ENCODE peak calls at places on chromosomes 4 and X, in four cellular contexts. V is kidney epithelial cell, W is DND-41, Z is tibial nerve. X is an unnamed sample.
A peak's percentile ranks its signal among the peaks of the same experiment; 100 is the strongest.

GRCh38 chrX:115234220-115234557 is 293 bp upstream of the LRCH2 start:
- DNase-seq in V (no peak), W (no peak), Z (no peak), X (no peak)

GRCh38 chr4:185138161-185138560 is 4.9 kb upstream of the SLC25A4 start:
- DNase-seq in V (no peak), W (no peak), Z (no peak), X (no peak)

GRCh38 chrX:63561425-63561824 is 210.3 kb upstream of the SPIN4 start:
- DNase-seq in V (no peak), W (no peak), Z (no peak), X (no peak)

GRCh38 chr4:1130318-1131186 is 17.2 kb upstream of the RNF212 start:
- DNase-seq in V (peak; percentile 34), W (peak; percentile 78), Z (peak; percentile 73), X (peak; percentile 90)

GRCh38 chrX:31499120-31499519 is 427.3 kb upstream of the FTHL17 start:
- DNase-seq in V (peak; percentile 43), W (no peak), Z (no peak), X (no peak)

GRCh38 chr4:74364649-74365491 is at the start of gene EREG:
- DNase-seq in V (no peak), W (no peak), Z (no peak), X (peak; percentile 55)

GRCh38 chr4:77963005-77963404 is 94.1 kb upstream of the FRAS1 start:
- DNase-seq in V (no peak), W (no peak), Z (no peak), X (no peak)

GRCh38 chr4:92344216-92344615 is 40.5 kb downstream of the GRID2 start:
- DNase-seq in V (no peak), W (no peak), Z (no peak), X (no peak)

GRCh38 chr4:36494016-36494415 is 212.6 kb downstream of the DTHD1 start:
- DNase-seq in V (no peak), W (no peak), Z (no peak), X (no peak)

GRCh38 chrX:34350552-34350951 is 218.4 kb upstream of the FAM47A start:
- DNase-seq in V (no peak), W (no peak), Z (no peak), X (no peak)

GRCh38 chr4:48139688-48140087 is 5.6 kb upstream of the TXK start:
- DNase-seq in V (no peak), W (no peak), Z (no peak), X (no peak)

GRCh38 chrX:120791013-120791643 is 84.5 kb downstream of the CT47B1 start:
- DNase-seq in V (peak; percentile 23), W (no peak), Z (peak; percentile 24), X (peak; percentile 77)

GRCh38 chr4:145694929-145695328 is 15.0 kb downstream of the C4orf51 start:
- DNase-seq in V (no peak), W (no peak), Z (no peak), X (no peak)

GRCh38 chr4:56330691-56331090 is 56.6 kb downstream of the AASDH start:
- DNase-seq in V (no peak), W (no peak), Z (no peak), X (no peak)

GRCh38 chr4:157013656-157014055 is 42.1 kb upstream of the PDGFC start:
- DNase-seq in V (no peak), W (no peak), Z (no peak), X (no peak)

GRCh38 chr4:2803624-2804448 is 11.0 kb downstream of the SH3BP2 start:
- DNase-seq in V (no peak), W (no peak), Z (no peak), X (peak; percentile 73)

GRCh38 chrX:9465380-9466114 is 689 bp downstream of the TBL1X start:
- DNase-seq in V (no peak), W (peak; percentile 25), Z (no peak), X (peak; percentile 81)

GRCh38 chr4:77174426-77174825 is 17.4 kb downstream of the CCNG2 start:
- DNase-seq in V (no peak), W (no peak), Z (no peak), X (no peak)

GRCh38 chr4:176261481-176261880 is 7.5 kb downstream of the ASB5 start:
- DNase-seq in V (no peak), W (no peak), Z (no peak), X (no peak)

GRCh38 chr4:119477412-119478053 is 151.1 kb downstream of the PDE5A start:
- DNase-seq in V (no peak), W (no peak), Z (no peak), X (no peak)

GRCh38 chr4:2843909-2844584 is 403 bp downstream of the ADD1 start:
- DNase-seq in V (no peak), W (no peak), Z (no peak), X (peak; percentile 66)

GRCh38 chr4:6444587-6444986 is 27.8 kb downstream of the PPP2R2C start:
- DNase-seq in V (no peak), W (no peak), Z (no peak), X (no peak)

GRCh38 chr4:112523764-112524505 is 8.0 kb upstream of the NEUROG2 start:
- DNase-seq in V (no peak), W (no peak), Z (no peak), X (peak; percentile 83)

GRCh38 chr4:82457266-82457665 is 26.9 kb downstream of the ENOPH1 start:
- DNase-seq in V (no peak), W (no peak), Z (no peak), X (no peak)

GRCh38 chrX:39821011-39821708 is 276.6 kb downstream of the BCOR start:
- DNase-seq in V (no peak), W (no peak), Z (no peak), X (peak; percentile 79)

GRCh38 chr4:59925290-59925689 is 1274.8 kb upstream of the ADGRL3 start:
- DNase-seq in V (no peak), W (no peak), Z (no peak), X (no peak)

GRCh38 chrX:153736871-153737441 is 12.3 kb downstream of the ABCD1 start:
- DNase-seq in V (no peak), W (no peak), Z (no peak), X (no peak)

GRCh38 chr4:128311659-128312392 is 24.2 kb upstream of the PGRMC2 start:
- DNase-seq in V (no peak), W (no peak), Z (no peak), X (no peak)

GRCh38 chrX:71911731-71912050 is 1.0 kb downstream of the NHSL2 start:
- DNase-seq in V (no peak), W (no peak), Z (no peak), X (no peak)

GRCh38 chr4:9999956-10000551 is 21.2 kb downstream of the SLC2A9 start:
- DNase-seq in V (no peak), W (no peak), Z (no peak), X (no peak)

GRCh38 chrX:298993-299392 is 17.8 kb downstream of the PLCXD1 start:
- DNase-seq in V (no peak), W (no peak), Z (no peak), X (peak; percentile 70)
- H3K4me3 ChIP-seq in V (no peak overlapping the region), W (no peak overlapping the region), Z (no peak overlapping the region), X (no peak overlapping the region)

DNA sequence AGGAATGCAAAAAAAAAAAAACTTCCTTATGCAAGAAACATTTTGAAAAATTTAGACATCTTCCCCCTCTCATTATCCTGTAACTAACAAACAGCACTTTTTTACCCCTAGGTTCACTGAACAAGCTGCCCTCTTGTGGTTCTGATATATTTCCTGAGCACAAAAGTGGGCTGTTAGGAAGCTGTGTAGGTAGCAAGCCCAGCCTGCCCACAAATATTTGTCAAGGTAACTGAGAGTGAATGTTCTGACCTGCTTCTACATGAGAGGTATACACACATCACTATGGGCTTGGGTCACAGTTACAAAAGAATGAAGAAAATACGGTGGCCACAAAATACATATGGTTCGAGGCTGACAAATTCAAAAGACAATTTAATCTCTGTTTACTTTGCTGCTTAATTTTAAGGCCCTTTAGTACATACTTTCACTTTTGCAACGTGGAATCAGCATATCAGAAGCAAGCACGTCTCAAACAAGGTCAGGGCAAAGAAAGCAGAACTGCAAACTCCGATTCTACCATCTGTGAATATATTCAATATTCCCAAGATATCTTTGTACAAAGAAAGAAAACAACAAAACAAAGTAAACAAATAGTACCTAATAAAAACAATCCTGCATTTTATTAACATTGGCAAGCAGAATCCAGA is 78.6 kb downstream of the RBM47 start:
- DNase-seq in V (no peak), W (peak; percentile 24), Z (no peak), X (no peak)
- H3K4me3 ChIP-seq in V (no peak overlapping the region), W (no peak overlapping the region), Z (no peak overlapping the region), X (no peak overlapping the region)

DNA sequence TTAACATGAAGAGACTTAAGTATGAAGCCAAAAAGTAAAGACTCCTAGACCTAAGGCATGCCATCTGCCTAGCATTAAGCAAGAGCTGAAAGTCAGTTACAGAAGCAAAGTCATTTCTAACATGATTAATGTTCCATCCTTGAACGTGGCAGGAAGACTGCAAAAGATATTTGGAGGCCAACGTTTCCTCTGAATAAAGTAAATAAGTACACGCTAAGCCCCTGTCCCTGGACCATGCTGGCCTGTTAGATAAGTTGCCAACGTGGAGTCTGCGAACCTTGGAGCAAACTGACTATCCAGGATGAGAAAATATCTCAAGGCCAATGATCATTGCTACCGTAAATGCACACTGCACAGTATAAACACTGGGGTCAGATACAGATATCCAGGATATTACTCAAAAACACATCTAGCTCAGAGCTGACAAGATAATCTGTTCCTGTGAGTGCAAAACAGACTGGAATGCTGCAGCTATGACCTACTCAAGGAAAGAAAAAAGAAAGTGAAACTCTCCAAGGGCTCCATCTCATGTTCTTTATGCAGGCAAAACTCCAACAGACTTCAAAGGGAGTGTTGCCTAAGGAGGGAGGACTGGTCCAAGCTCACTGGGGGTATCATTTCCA is 255.8 kb downstream of the COL25A1 start:
- DNase-seq in V (no peak), W (no peak), Z (peak; percentile 8), X (no peak)
- H3K4me3 ChIP-seq in V (no peak overlapping the region), W (no peak overlapping the region), Z (no peak overlapping the region), X (peak overlapping the region; percentile 17)

GRCh38 chr4:184041156-184041555 is 136.0 kb downstream of the STOX2 start:
- DNase-seq in V (no peak), W (no peak), Z (no peak), X (no peak)

GRCh38 chr4:184039963-184040383 is 134.9 kb downstream of the STOX2 start:
- DNase-seq in V (no peak), W (no peak), Z (no peak), X (no peak)
- H3K4me3 ChIP-seq in V (peak overlapping the region; percentile 5), W (no peak overlapping the region), Z (no peak overlapping the region), X (no peak overlapping the region)